ENCODE peak calls at places on chromosomes 6 and 20, in seven cellular contexts. I is H1, F is HepG2, M is SK-N-SH, P is GM12891, S is GM12878, V is K562. G is an unnamed sample.

GRCh38 chr6:28981391-28981832 is 23.7 kb downstream of the ZNF311 start:
- DNase-seq in I (no peak), F (peak; percentile 82), M (peak; percentile 33), P (no peak), S (peak; percentile 64), V (peak; percentile 38), G (no peak)

GRCh38 chr6:148389917-148390316 is 47.3 kb downstream of the SASH1 start:
- DNase-seq in I (no peak), F (no peak), M (no peak), P (no peak), S (no peak), V (no peak), G (no peak)

GRCh38 chr6:135195045-135195444 is 13.9 kb downstream of the MYB start:
- DNase-seq in I (no peak), F (no peak), M (no peak), P (no peak), S (no peak), V (no peak), G (no peak)

GRCh38 chr20:53346266-53346665 is 247.4 kb downstream of the ZNF217 start:
- DNase-seq in I (no peak), F (peak; percentile 40), M (no peak), P (no peak), S (no peak), V (no peak), G (no peak)

GRCh38 chr6:160454303-160454702 is 106.1 kb downstream of the SLC22A3 start:
- DNase-seq in I (no peak), F (peak; percentile 15), M (no peak), P (no peak), S (no peak), V (no peak), G (no peak)

GRCh38 chr20:44536139-44536538 is 14.3 kb upstream of the SERINC3 start:
- DNase-seq in I (no peak), F (no peak), M (no peak), P (no peak), S (no peak), V (no peak), G (no peak)

GRCh38 chr6:69816569-69816968 is 19.8 kb upstream of the LMBRD1 start:
- DNase-seq in I (no peak), F (no peak), M (no peak), P (no peak), S (no peak), V (no peak), G (no peak)

GRCh38 chr6:168515376-168515775 is 74.4 kb downstream of the SMOC2 start:
- DNase-seq in I (no peak), F (no peak), M (no peak), P (no peak), S (no peak), V (no peak), G (no peak)

GRCh38 chr6:150301871-150302800 is 66.7 kb upstream of the IYD start:
- DNase-seq in I (no peak), F (peak; percentile 2), M (no peak), P (peak; percentile 21), S (no peak), V (no peak), G (peak; percentile 10)

GRCh38 chr6:7235712-7236311 is 77.2 kb downstream of the SSR1 start:
- DNase-seq in I (no peak), F (no peak), M (no peak), P (no peak), S (no peak), V (no peak), G (no peak)
- TF ChIP-seq TAF1 in I (no peak), F (no peak), M (no peak), P (no peak), S (no peak), V (no peak), G (no peak)

DNA sequence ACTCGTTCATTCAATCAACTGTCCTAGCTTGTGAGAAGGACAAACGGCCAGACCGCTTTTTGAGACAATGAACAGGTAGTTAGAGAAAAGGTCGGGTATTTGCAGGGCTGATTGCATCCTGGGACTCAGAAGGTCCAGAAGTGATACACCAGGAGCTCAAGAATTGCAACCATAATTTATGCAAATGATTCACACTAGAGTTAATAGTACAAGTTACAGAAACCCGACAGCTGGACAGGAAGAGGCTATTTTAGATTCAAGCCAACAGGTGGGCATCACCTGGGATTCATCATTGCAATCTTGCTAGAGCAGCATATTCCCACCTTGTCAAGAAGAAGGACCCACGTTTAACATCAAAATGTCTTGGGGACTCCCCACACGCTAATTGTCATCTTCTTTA is 83.5 kb downstream of the TNFAIP3 start:
- DNase-seq in I (no peak), F (no peak), M (no peak), P (no peak), S (no peak), V (no peak), G (no peak)
- TF ChIP-seq POLR2AphosphoS5 in I (no peak), F (no peak), M (no peak), P (no peak), S (no peak), V (no peak), G (no peak)

DNA sequence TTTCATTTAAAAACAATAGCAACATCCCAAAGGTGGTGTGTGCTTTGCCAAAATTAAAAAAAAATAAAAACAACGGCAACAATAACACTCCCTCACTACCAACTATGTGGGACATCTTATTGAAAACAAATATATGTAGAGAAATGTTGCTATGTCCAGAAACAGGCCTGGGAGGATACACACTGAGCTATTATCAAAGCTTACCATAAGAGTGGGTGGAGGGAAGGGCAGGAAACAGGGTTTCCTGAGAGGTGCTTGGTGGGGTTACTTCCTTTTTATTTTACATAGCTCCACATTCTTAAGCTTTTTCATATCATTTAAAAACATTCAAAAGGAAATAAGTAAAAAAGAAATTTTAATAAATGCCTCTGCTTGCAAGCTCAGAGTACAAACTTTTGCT is 150.0 kb upstream of the RIPOR2 start:
- DNase-seq in I (no peak), F (no peak), M (no peak), P (no peak), S (no peak), V (no peak), G (no peak)
- TF ChIP-seq TAF1 in I (no peak), F (no peak), M (no peak), P (no peak), S (no peak), V (no peak), G (no peak)

GRCh38 chr20:4866429-4866828 is 134.9 kb downstream of the SLC23A2 start:
- DNase-seq in I (no peak), F (no peak), M (no peak), P (no peak), S (no peak), V (no peak), G (no peak)

GRCh38 chr20:4867036-4867435 is 134.3 kb downstream of the SLC23A2 start:
- DNase-seq in I (no peak), F (no peak), M (no peak), P (no peak), S (no peak), V (no peak), G (no peak)

GRCh38 chr20:4871486-4871885 is 129.8 kb downstream of the SLC23A2 start:
- DNase-seq in I (no peak), F (no peak), M (no peak), P (no peak), S (no peak), V (no peak), G (no peak)

GRCh38 chr20:4870906-4871305 is 130.4 kb downstream of the SLC23A2 start:
- DNase-seq in I (no peak), F (no peak), M (no peak), P (no peak), S (no peak), V (no peak), G (no peak)

DNA sequence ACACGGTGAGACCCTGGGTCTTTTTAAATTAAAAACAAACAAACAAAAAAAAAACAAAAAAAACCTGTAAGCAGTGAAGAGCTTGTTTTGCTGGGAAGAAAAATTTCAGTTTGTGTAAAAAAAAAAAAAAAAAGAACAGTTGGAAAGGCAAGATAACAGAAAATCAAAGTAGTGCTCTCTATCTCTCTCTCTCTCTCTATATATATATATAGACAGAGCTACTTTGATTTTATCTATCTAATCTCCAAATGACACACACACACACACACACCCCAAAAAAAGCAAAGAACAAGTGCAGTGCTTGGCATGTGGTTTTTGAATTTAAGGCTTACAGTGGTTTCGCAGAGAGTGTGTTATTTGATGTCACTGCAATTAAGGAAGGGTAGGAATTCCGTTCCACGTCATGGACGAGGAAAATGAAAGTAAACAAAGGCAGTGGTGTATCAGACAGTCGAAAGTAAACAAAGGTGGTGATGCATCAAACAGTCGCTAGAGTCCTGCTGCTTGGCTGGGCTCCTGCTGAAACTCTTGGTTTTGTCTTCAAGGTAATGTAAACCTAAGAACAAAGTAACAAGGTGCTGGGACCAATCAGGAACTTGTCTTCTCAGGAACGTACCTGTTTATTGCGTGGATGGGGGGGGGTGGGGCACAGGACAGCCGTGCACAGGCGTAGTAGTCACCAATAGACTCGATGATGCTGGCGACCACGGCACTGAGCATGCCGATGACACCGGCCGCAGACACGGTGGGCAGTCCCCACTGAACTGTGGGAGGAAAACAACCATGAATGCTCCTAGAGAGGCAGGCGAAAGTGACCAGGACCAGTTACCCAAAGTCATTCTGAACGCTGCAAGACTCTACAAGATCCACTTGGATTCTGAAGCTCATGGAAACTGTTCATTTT is 131.8 kb downstream of the SLC23A2 start:
- DNase-seq in I (no peak), F (no peak), M (no peak), P (no peak), S (no peak), V (no peak), G (no peak)
- TF ChIP-seq POLR2AphosphoS5 in I (no peak), F (no peak), M (no peak), P (no peak), S (no peak), V (no peak), G (no peak)

GRCh38 chr6:156852858-156853216 is 75.7 kb downstream of the ARID1B start:
- DNase-seq in I (peak; percentile 46), F (no peak), M (no peak), P (no peak), S (no peak), V (no peak), G (no peak)

GRCh38 chr6:156859686-156860085 is 82.5 kb downstream of the ARID1B start:
- DNase-seq in I (no peak), F (no peak), M (no peak), P (no peak), S (no peak), V (no peak), G (no peak)

GRCh38 chr6:156854466-156855161 is 77.4 kb downstream of the ARID1B start:
- DNase-seq in I (no peak), F (no peak), M (no peak), P (no peak), S (no peak), V (peak; percentile 30), G (no peak)

GRCh38 chr6:156853733-156854132 is 76.6 kb downstream of the ARID1B start:
- DNase-seq in I (no peak), F (no peak), M (no peak), P (no peak), S (no peak), V (no peak), G (no peak)

DNA sequence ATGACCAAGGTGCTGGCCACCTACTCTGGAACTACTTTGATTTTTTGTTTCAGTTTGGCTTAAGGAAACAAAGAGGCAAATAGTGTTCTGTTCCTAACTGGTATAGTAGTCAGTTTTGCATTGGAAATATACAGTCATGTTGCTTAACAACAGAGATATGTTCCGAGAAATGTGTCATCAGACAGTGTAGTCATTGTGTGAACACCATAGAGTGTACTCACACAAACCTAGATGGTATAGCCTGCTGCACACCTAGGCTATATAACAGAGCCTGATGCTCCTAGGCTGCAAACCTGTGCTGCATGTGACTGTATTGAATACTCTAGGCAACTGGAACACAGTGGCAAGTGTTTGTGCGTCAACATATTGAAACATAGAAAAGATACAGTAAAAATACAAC is 80.4 kb downstream of the ARID1B start:
- DNase-seq in I (no peak), F (no peak), M (no peak), P (no peak), S (no peak), V (no peak), G (no peak)
- TF ChIP-seq TAF1 in I (no peak), F (no peak), M (no peak), P (no peak), S (no peak), V (no peak), G (no peak)